ENCODE peak calls at places on chromosomes 7 and 10, in four cellular contexts. K is HCEC 1CT, T is NAMALWA, G is AG04450. Q is an unnamed sample.

GRCh38 chr7:150753826-150754603 is 16.8 kb downstream of the GIMAP5 start:
- DNase-seq in K (no peak), T (peak), G (no peak), Q (no peak)

GRCh38 chr10:61135276-61135721 is 191.3 kb upstream of the RHOBTB1 start:
- DNase-seq in K (no peak), T (peak), G (no peak), Q (no peak)

GRCh38 chr10:3152566-3152935 is 20.0 kb downstream of the PITRM1 start:
- DNase-seq in K (no peak), T (no peak), G (no peak), Q (no peak)

GRCh38 chr7:127485482-127485881 is 93.0 kb upstream of the ZNF800 start:
- DNase-seq in K (no peak), T (no peak), G (no peak), Q (no peak)

GRCh38 chr10:112953075-112953501 is 3.0 kb downstream of the TCF7L2 start:
- DNase-seq in K (peak), T (no peak), G (no peak), Q (no peak)

GRCh38 chr7:121021266-121021969 is 32.9 kb downstream of the CPED1 start:
- DNase-seq in K (no peak), T (no peak), G (no peak), Q (no peak)

GRCh38 chr7:105224884-105225651 is 163.7 kb downstream of the SRPK2 start:
- DNase-seq in K (peak), T (peak), G (peak), Q (peak)

GRCh38 chr7:124667312-124667711 is 98.3 kb downstream of the GPR37 start:
- DNase-seq in K (peak), T (no peak), G (no peak), Q (no peak)

GRCh38 chr10:74738052-74738451 is 88.3 kb upstream of the KAT6B start:
- DNase-seq in K (peak), T (peak), G (no peak), Q (no peak)

GRCh38 chr10:18223898-18224297 is 83.7 kb downstream of the CACNB2 start:
- DNase-seq in K (no peak), T (no peak), G (no peak), Q (no peak)

GRCh38 chr7:99752354-99752753 is 17.4 kb upstream of the CYP3A7 start:
- DNase-seq in K (no peak), T (no peak), G (no peak), Q (no peak)

GRCh38 chr10:31771345-31771831 is 157.2 kb downstream of the ARHGAP12 start:
- DNase-seq in K (no peak), T (no peak), G (no peak), Q (no peak)

GRCh38 chr7:111958889-111959288 is 247.3 kb downstream of the DOCK4 start:
- DNase-seq in K (no peak), T (no peak), G (no peak), Q (no peak)

GRCh38 chr10:46542567-46543323 is 13.7 kb downstream of the GPRIN2 start:
- DNase-seq in K (no peak), T (no peak), G (no peak), Q (no peak)